ENCODE peak calls at places on chromosomes 12 and 14, in four cellular contexts. One of them, this sample, is unnamed.

GRCh38 chr12:70919597-70920035 is 922 bp downstream of the PTPRR start:
- DNase-seq in H9: peak
- DNase-seq in IMR-90: no peak
- DNase-seq in mesendoderm: peak
- DNase-seq in this sample: no peak

GRCh38 chr14:69441948-69442347 is 42.6 kb upstream of the PLEKHD1 start:
- DNase-seq in mesendoderm: no peak
- DNase-seq in H9: no peak
- DNase-seq in IMR-90: no peak
- DNase-seq in this sample: no peak

GRCh38 chr14:28767851-28768548 is 1.4 kb downstream of the FOXG1 start:
- DNase-seq in mesendoderm: peak
- DNase-seq in IMR-90: no peak
- DNase-seq in H9: peak
- DNase-seq in this sample: no peak

GRCh38 chr14:72607386-72608125 is 286.3 kb downstream of the DPF3 start:
- DNase-seq in mesendoderm: no peak
- DNase-seq in H9: no peak
- DNase-seq in IMR-90: peak
- DNase-seq in this sample: no peak

GRCh38 chr12:3107071-3107583 is 29.9 kb downstream of the TSPAN9 start:
- DNase-seq in H9: peak
- DNase-seq in mesendoderm: peak
- DNase-seq in IMR-90: peak
- DNase-seq in this sample: peak

GRCh38 chr12:102167821-102168605 is 29.6 kb downstream of the PMCH start:
- DNase-seq in mesendoderm: no peak
- DNase-seq in H9: no peak
- DNase-seq in IMR-90: peak
- DNase-seq in this sample: no peak

GRCh38 chr12:65948320-65949008 is 124.2 kb downstream of the HMGA2 start:
- DNase-seq in IMR-90: peak
- DNase-seq in mesendoderm: no peak
- DNase-seq in H9: no peak
- DNase-seq in this sample: no peak

GRCh38 chr12:1539135-1539534 is 55.2 kb downstream of the FBXL14 start:
- DNase-seq in mesendoderm: no peak
- DNase-seq in H9: no peak
- DNase-seq in IMR-90: no peak
- DNase-seq in this sample: no peak

GRCh38 chr14:50619569-50620141 is 48.5 kb downstream of the SAV1 start:
- DNase-seq in IMR-90: peak
- DNase-seq in mesendoderm: peak
- DNase-seq in H9: no peak
- DNase-seq in this sample: no peak

GRCh38 chr14:105165134-105165704 is 3.4 kb downstream of the JAG2 start:
- DNase-seq in mesendoderm: no peak
- DNase-seq in IMR-90: no peak
- DNase-seq in H9: no peak
- DNase-seq in this sample: no peak

GRCh38 chr12:15538881-15539280 is 216.6 kb downstream of the PTPRO start:
- DNase-seq in mesendoderm: no peak
- DNase-seq in H9: no peak
- DNase-seq in IMR-90: no peak
- DNase-seq in this sample: no peak

GRCh38 chr14:55864890-55865655 is 253.1 kb upstream of the PELI2 start:
- DNase-seq in IMR-90: no peak
- DNase-seq in H9: peak
- DNase-seq in mesendoderm: peak
- DNase-seq in this sample: peak

GRCh38 chr14:100755649-100756048 is 29.0 kb downstream of the DLK1 start:
- DNase-seq in IMR-90: peak
- DNase-seq in H9: no peak
- DNase-seq in mesendoderm: no peak
- DNase-seq in this sample: no peak

GRCh38 chr14:75523771-75524171 is 1.5 kb downstream of the BATF start:
- DNase-seq in IMR-90: peak
- DNase-seq in mesendoderm: no peak
- DNase-seq in H9: no peak
- DNase-seq in this sample: no peak
- H4K5ac ChIP-seq in IMR-90: no peak
- H4K5ac ChIP-seq in mesendoderm: no peak
- H4K5ac ChIP-seq in H9: no peak
- H4K5ac ChIP-seq in this sample: no peak

GRCh38 chr12:106022568-106023012 is 116.2 kb downstream of the NUAK1 start:
- DNase-seq in IMR-90: peak
- DNase-seq in H9: no peak
- DNase-seq in mesendoderm: no peak
- DNase-seq in this sample: no peak
- H4K5ac ChIP-seq in IMR-90: no peak
- H4K5ac ChIP-seq in H9: no peak
- H4K5ac ChIP-seq in mesendoderm: no peak
- H4K5ac ChIP-seq in this sample: no peak

GRCh38 chr14:96583605-96584041 is 81.4 kb downstream of the PAPOLA start:
- DNase-seq in IMR-90: no peak
- DNase-seq in H9: peak
- DNase-seq in mesendoderm: no peak
- DNase-seq in this sample: no peak
- H4K5ac ChIP-seq in IMR-90: no peak
- H4K5ac ChIP-seq in H9: no peak
- H4K5ac ChIP-seq in mesendoderm: no peak
- H4K5ac ChIP-seq in this sample: no peak

GRCh38 chr12:67648306-67649164 is at the start of gene DYRK2:
- DNase-seq in IMR-90: peak
- DNase-seq in H9: peak
- DNase-seq in mesendoderm: peak
- DNase-seq in this sample: peak

GRCh38 chr12:67645571-67645970 is 3.0 kb upstream of the DYRK2 start:
- DNase-seq in IMR-90: peak
- DNase-seq in H9: no peak
- DNase-seq in mesendoderm: no peak
- DNase-seq in this sample: no peak

GRCh38 chr12:67647547-67648305 is 819 bp upstream of the DYRK2 start:
- DNase-seq in H9: peak
- DNase-seq in mesendoderm: peak
- DNase-seq in IMR-90: peak
- DNase-seq in this sample: peak

GRCh38 chr12:67646775-67647174 is 1.8 kb upstream of the DYRK2 start:
- DNase-seq in mesendoderm: no peak
- DNase-seq in IMR-90: no peak
- DNase-seq in H9: no peak
- DNase-seq in this sample: no peak

GRCh38 chr12:67647251-67647546 is 1.3 kb upstream of the DYRK2 start:
- DNase-seq in H9: no peak
- DNase-seq in IMR-90: no peak
- DNase-seq in mesendoderm: peak
- DNase-seq in this sample: no peak
- H4K5ac ChIP-seq in H9: no peak
- H4K5ac ChIP-seq in IMR-90: no peak
- H4K5ac ChIP-seq in mesendoderm: no peak
- H4K5ac ChIP-seq in this sample: no peak

GRCh38 chr12:132568301-132568700 is 42.1 kb downstream of the LRCOL1 start:
- DNase-seq in mesendoderm: no peak
- DNase-seq in H9: no peak
- DNase-seq in IMR-90: no peak
- DNase-seq in this sample: no peak

GRCh38 chr12:132571051-132571450 is 39.3 kb downstream of the LRCOL1 start:
- DNase-seq in IMR-90: no peak
- DNase-seq in H9: no peak
- DNase-seq in mesendoderm: no peak
- DNase-seq in this sample: no peak

GRCh38 chr12:132569856-132570480 is 40.4 kb downstream of the LRCOL1 start:
- DNase-seq in H9: no peak
- DNase-seq in mesendoderm: no peak
- DNase-seq in IMR-90: no peak
- DNase-seq in this sample: no peak

GRCh38 chr12:132570635-132571034 is 39.7 kb downstream of the LRCOL1 start:
- DNase-seq in H9: no peak
- DNase-seq in mesendoderm: no peak
- DNase-seq in IMR-90: no peak
- DNase-seq in this sample: no peak

DNA sequence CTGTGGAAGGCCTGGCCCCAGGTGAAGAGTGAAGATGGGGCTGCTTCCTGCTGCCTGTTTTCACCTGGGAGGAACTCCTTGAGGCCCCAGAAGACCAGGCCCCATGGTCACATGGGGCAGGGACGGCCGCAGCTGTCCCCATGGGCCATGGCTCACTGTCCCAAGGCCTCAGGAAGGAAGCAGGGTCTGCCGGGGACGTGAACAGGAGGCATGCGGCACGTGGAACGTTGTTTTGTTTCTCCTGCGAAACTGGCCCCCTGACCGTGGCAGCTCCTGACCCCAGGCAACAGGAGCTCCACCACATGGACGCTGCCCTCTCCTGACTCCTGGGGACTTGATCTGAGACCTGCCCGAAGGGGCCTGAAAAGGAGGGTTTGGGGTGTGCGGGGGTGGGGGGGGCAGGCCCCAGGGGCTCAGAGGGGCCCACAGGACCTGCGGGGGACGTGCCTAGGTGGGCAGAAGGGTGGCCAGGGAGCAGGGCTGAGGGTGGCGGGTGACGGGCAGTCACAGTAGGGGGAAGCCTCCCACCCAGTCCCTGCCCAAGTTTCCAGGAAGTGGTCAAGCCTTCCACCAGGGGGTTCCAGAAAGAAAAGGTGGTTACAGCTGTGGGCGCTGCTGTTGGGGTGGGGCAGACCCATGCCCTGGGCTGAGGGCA is 41.4 kb downstream of the LRCOL1 start:
- DNase-seq in IMR-90: no peak
- DNase-seq in H9: no peak
- DNase-seq in mesendoderm: no peak
- DNase-seq in this sample: no peak
- H4K5ac ChIP-seq in IMR-90: no peak
- H4K5ac ChIP-seq in H9: no peak
- H4K5ac ChIP-seq in mesendoderm: no peak
- H4K5ac ChIP-seq in this sample: no peak

GRCh38 chr14:98893675-98894074 is 378.3 kb downstream of the BCL11B start:
- DNase-seq in mesendoderm: no peak
- DNase-seq in H9: no peak
- DNase-seq in IMR-90: no peak
- DNase-seq in this sample: no peak
- H4K5ac ChIP-seq in mesendoderm: no peak
- H4K5ac ChIP-seq in H9: no peak
- H4K5ac ChIP-seq in IMR-90: no peak
- H4K5ac ChIP-seq in this sample: no peak

DNA sequence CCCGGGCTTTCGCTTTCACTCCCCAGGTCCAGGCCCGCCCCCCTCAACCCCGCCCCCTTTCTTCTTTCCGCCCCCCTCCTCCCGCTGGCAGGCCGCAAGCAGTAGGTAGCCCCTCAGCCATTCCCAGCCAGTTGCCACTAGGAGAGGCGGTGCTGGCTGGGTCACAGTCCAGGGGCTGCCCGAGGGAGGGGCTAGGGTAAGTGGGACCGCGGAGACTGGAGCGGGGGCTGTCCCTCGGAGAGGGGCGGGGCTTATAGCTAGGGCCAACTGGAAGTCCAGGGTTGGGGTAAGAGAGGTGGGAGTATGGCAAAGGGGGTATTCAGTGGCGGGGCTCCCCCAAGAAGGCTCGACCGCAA is 190 bp upstream of the PSME2 start:
- DNase-seq in mesendoderm: peak
- DNase-seq in H9: peak
- DNase-seq in IMR-90: peak
- DNase-seq in this sample: peak
- H4K5ac ChIP-seq in mesendoderm: no peak
- H4K5ac ChIP-seq in H9: no peak
- H4K5ac ChIP-seq in IMR-90: no peak
- H4K5ac ChIP-seq in this sample: no peak

DNA sequence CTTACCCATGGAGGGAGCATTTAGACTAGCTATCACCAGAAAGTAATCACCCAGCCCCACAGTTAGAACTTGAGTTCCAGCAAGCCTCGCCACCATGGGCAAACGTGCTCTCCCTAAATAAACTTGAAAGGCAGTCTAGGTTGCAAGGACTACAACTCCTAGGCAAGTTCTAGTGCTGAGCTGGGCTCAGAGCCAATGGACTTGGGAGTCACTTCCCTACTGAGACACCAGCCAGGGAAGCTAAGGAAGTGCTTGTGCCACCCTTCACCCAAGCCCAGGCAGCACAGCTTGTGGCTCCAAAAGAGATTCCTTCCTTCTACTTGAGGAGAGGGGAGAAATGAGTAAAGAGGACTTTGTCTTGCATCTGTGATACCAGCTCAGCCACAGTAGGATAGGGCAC is 57.9 kb downstream of the SLCO1A2 start:
- DNase-seq in H9: no peak
- DNase-seq in mesendoderm: no peak
- DNase-seq in IMR-90: no peak
- DNase-seq in this sample: no peak
- H4K5ac ChIP-seq in H9: no peak
- H4K5ac ChIP-seq in mesendoderm: no peak
- H4K5ac ChIP-seq in IMR-90: no peak
- H4K5ac ChIP-seq in this sample: no peak

DNA sequence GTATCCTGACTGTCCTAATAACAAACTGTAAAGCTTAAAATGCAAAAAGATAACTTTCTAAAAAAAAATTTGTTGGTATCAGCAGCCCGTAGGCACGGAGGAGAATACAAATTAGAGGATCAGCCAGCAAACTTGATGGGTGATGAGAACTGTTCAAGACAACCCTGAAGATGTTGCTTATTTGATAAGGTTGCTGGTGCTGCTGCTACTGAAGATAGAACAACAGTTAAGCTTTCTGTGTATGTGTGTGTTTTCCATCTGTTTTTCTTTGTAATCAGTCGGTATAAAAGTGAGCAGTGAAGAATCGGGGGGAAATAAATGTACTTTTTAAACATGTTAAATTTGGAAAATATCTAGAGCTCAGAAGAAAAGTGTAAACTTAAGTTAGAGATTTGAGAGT is 67.4 kb upstream of the POC1B start:
- DNase-seq in IMR-90: no peak
- DNase-seq in H9: no peak
- DNase-seq in mesendoderm: no peak
- DNase-seq in this sample: no peak
- H4K5ac ChIP-seq in IMR-90: no peak
- H4K5ac ChIP-seq in H9: no peak
- H4K5ac ChIP-seq in mesendoderm: no peak
- H4K5ac ChIP-seq in this sample: no peak

This sample was measured in H1.